ENCODE peak calls at places on chromosome 13, in four cellular contexts. E, J, F and H are unnamed samples.

GRCh38 chr13:40617801-40618356 is 48.6 kb downstream of the FOXO1 start:
- DNase-seq in F (no peak), E (peak; percentile 16), J (no peak), H (no peak)

GRCh38 chr13:27290715-27291114 is 20.1 kb downstream of the RASL11A start:
- DNase-seq in E (no peak), J (no peak), F (no peak), H (no peak)

GRCh38 chr13:98254541-98254940 is 77.5 kb upstream of the RNF113B start:
- DNase-seq in E (no peak), J (peak; percentile 70), F (no peak), H (peak; percentile 61)

GRCh38 chr13:32264407-32264806 is 50.8 kb downstream of the ZAR1L start:
- DNase-seq in F (peak; percentile 27), J (no peak), E (peak; percentile 42), H (no peak)

GRCh38 chr13:44739120-44739519 is 163.0 kb upstream of the TSC22D1 start:
- DNase-seq in J (no peak), E (no peak), F (no peak), H (no peak)

GRCh38 chr13:90485441-90485840 is 862.0 kb upstream of the MIR17HG start:
- DNase-seq in J (peak; percentile 92), E (no peak), F (no peak), H (peak; percentile 77)

GRCh38 chr13:42485272-42485671 is 88.7 kb upstream of the TNFSF11 start:
- DNase-seq in E (no peak), J (no peak), F (no peak), H (no peak)

GRCh38 chr13:39263033-39263432 is 224.8 kb downstream of the NHLRC3 start:
- DNase-seq in J (no peak), F (peak; percentile 9), E (peak; percentile 24), H (no peak)

GRCh38 chr13:80239571-80240255 is 101.2 kb downstream of the SPRY2 start:
- DNase-seq in F (no peak), E (no peak), J (no peak), H (no peak)

GRCh38 chr13:73465629-73465974 is 406.8 kb downstream of the KLF5 start:
- DNase-seq in F (peak; percentile 14), J (no peak), E (no peak), H (no peak)

GRCh38 chr13:95485045-95485517 is 67.4 kb upstream of the CLDN10 start:
- DNase-seq in J (no peak), F (no peak), E (no peak), H (no peak)
- TF ChIP-seq CTCF in J (no peak), F (no peak), E (no peak), H (no peak)

GRCh38 chr13:46103037-46103436 is 1.8 kb downstream of the CPB2 start:
- DNase-seq in J (no peak), E (no peak), F (no peak), H (no peak)
- TF ChIP-seq CTCF in J (no peak), E (no peak), F (no peak), H (no peak)

DNA sequence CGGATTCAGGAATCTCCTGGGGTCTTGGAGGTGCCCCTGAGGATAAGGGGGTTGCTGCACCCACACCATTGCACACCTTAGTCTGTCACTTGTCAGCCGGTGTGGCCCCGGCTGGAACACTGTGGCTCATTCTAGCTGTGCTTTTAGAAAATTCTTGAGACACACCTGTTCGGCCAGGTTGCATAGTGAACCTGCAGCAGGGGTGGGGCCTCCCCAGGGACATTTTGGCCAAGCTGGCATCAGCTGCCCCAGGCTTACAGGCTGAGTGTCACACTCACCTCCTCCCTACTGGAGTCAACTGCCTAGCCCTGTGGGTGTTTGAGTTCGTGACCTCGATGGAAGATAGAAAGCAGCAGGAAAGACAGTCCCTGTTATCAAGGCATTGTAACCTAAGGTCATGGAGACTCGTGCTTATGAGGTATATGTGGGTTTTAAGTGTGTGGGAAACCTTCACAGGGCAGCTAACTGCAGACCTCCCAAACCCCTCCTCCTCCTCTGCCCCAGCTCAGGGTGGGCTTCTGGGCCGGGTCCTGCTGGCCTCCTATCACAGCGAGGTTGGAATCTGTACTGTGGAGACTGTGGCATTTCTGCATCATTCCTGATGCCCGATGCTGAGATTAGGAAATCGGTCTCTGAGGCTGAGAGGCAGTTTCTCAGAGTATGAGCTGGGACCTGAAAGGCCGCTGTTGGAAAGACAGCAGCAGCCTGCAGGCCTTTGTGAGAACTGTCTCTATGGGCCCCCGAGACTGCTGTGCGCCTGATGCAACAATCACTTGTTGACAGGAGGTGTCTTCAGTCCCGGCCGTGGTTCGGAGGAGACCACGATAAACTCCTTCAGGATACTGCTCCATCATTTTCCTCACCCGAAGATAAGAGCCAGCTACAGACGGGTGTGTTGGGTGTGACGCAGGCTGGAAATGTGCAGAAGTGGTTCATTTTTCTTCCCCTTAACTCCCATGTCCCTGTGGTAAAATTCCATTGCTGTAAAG is 72.2 kb downstream of the ATP11A start:
- DNase-seq in J (no peak), E (peak; percentile 60), F (no peak), H (no peak)
- TF ChIP-seq CTCF in J (no peak), E (no peak), F (no peak), H (no peak)

DNA sequence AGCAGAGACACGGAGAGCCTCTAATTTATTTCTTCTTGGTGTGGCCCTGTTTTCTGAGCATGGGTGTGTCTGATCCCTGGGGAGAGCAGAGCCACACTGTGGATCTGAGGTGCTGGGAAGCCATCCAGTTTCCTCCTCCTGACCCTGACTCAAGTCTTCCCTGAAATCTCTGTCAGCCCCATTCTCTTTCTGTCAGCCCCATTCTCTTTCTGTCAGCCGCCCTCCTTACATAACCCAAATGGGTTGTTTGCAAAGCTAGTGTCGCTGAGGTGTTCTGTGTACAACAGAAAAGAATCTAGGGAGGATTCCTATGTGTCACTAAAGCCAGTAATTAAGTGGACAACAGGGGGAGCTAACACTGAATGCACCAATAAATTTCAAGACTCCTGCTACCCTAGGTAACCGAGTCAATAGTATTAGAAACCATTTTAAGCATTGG is 50.2 kb downstream of the LRCH1 start:
- DNase-seq in E (no peak), J (no peak), F (no peak), H (no peak)
- TF ChIP-seq CTCF in E (no peak), J (peak; percentile 20), F (no peak), H (peak; percentile 14)

GRCh38 chr13:85535306-85535705 is 263.9 kb downstream of the SLITRK6 start:
- DNase-seq in E (peak; percentile 65), F (no peak), J (no peak), H (no peak)

GRCh38 chr13:85541476-85541875 is 257.7 kb downstream of the SLITRK6 start:
- DNase-seq in J (no peak), F (no peak), E (no peak), H (no peak)

GRCh38 chr13:85538957-85539356 is 260.3 kb downstream of the SLITRK6 start:
- DNase-seq in E (no peak), F (no peak), J (no peak), H (no peak)

GRCh38 chr13:85536706-85537105 is 262.5 kb downstream of the SLITRK6 start:
- DNase-seq in F (no peak), E (no peak), J (no peak), H (no peak)
- TF ChIP-seq CTCF in F (no peak), E (no peak), J (no peak), H (no peak)